ENCODE peak calls at places on chromosomes 13 and 19, in five cellular contexts. T is H54; S is foreskin keratinocyte; L is dermis blood vessel endothelial cell; F is activated effector memory CD4-positive, alpha-beta T cell treated with anti-CD3 and anti-CD28 coated beads, Interleukin-2, amount 50 U/mL, for 16 hours. B is an unnamed sample.

GRCh38 chr19:52922841-52923781 is at the start of gene ZNF888:
- DNase-seq in T (peak), S (peak), L (peak), F (peak), B (peak)

GRCh38 chr13:55087085-55087484 is 2053.6 kb upstream of the PRR20A start:
- DNase-seq in T (no peak), S (no peak), L (no peak), F (no peak), B (no peak)

GRCh38 chr19:996051-996838 is 4.0 kb upstream of the GRIN3B start:
- DNase-seq in T (no peak), S (peak), L (peak), F (peak), B (peak)

GRCh38 chr19:43798546-43799409 is 3.5 kb downstream of the LYPD5 start:
- DNase-seq in T (no peak), S (peak), L (peak), F (peak), B (no peak)

GRCh38 chr13:30079501-30079900 is 227.8 kb downstream of the KATNAL1 start:
- DNase-seq in T (no peak), S (peak), L (no peak), F (no peak), B (no peak)

GRCh38 chr19:4742717-4743646 is 19.3 kb upstream of the DPP9 start:
- DNase-seq in T (no peak), S (no peak), L (no peak), F (no peak), B (no peak)

GRCh38 chr13:48906200-48906599 is 69.5 kb upstream of the FNDC3A start:
- DNase-seq in T (no peak), S (no peak), L (no peak), F (no peak), B (no peak)

GRCh38 chr13:109790951-109791605 is 4.7 kb upstream of the IRS2 start:
- DNase-seq in T (peak), S (no peak), L (peak), F (no peak), B (peak)

GRCh38 chr13:64723735-64724134 is 2506.4 kb downstream of the PCDH9 start:
- DNase-seq in T (peak), S (peak), L (peak), F (no peak), B (peak)

GRCh38 chr19:46378268-46378667 is 31.4 kb downstream of the PPP5C start:
- DNase-seq in T (no peak), S (no peak), L (peak), F (no peak), B (peak)

GRCh38 chr19:28307460-28307859 is 905.5 kb downstream of the UQCRFS1 start:
- DNase-seq in T (no peak), S (no peak), L (no peak), F (no peak), B (no peak)

GRCh38 chr19:11137542-11138384 is 17.8 kb downstream of the SPC24 start:
- DNase-seq in T (peak), S (peak), L (peak), F (peak), B (peak)

GRCh38 chr13:36888645-36889044 is 31.4 kb downstream of the SMAD9 start:
- DNase-seq in T (no peak), S (no peak), L (peak), F (no peak), B (peak)

GRCh38 chr13:81670048-81670447 is 1329.1 kb upstream of the SPRY2 start:
- DNase-seq in T (no peak), S (no peak), L (no peak), F (no peak), B (no peak)

GRCh38 chr13:40568672-40569350 is 97.6 kb downstream of the FOXO1 start:
- DNase-seq in T (no peak), S (no peak), L (peak), F (no peak), B (peak)

GRCh38 chr13:39185326-39185725 is 147.1 kb downstream of the NHLRC3 start:
- DNase-seq in T (no peak), S (peak), L (no peak), F (no peak), B (no peak)

GRCh38 chr13:113559901-113560644 is 24.5 kb upstream of the TFDP1 start:
- DNase-seq in T (no peak), S (no peak), L (no peak), F (peak), B (no peak)

GRCh38 chr13:109255457-109255856 is 530.9 kb downstream of the IRS2 start:
- DNase-seq in T (no peak), S (no peak), L (no peak), F (no peak), B (no peak)

GRCh38 chr19:44799627-44800257 is 9.2 kb upstream of the BCAM start:
- DNase-seq in T (no peak), S (no peak), L (no peak), F (no peak), B (no peak)

GRCh38 chr19:39590265-39590664 is 12.1 kb upstream of the LGALS13 start:
- DNase-seq in T (no peak), S (no peak), L (peak), F (no peak), B (no peak)

GRCh38 chr13:97106323-97106722 is 112.0 kb upstream of the OXGR1 start:
- DNase-seq in T (no peak), S (no peak), L (no peak), F (no peak), B (no peak)

GRCh38 chr13:65914707-65915106 is 1315.4 kb downstream of the PCDH9 start:
- DNase-seq in T (no peak), S (peak), L (peak), F (no peak), B (no peak)

GRCh38 chr13:25170554-25171107 is 1.5 kb downstream of the AMER2 start:
- DNase-seq in T (no peak), S (no peak), L (peak), F (no peak), B (no peak)

GRCh38 chr19:33832633-33833032 is 36.0 kb downstream of the KCTD15 start:
- DNase-seq in T (no peak), S (no peak), L (no peak), F (no peak), B (no peak)

GRCh38 chr13:40116008-40116407 is 460.5 kb downstream of the COG6 start:
- DNase-seq in T (peak), S (peak), L (peak), F (peak), B (peak)

GRCh38 chr13:25186187-25186586 is 14.1 kb upstream of the AMER2 start:
- DNase-seq in T (no peak), S (no peak), L (no peak), F (no peak), B (no peak)

GRCh38 chr13:38386421-38386820 is 36.8 kb downstream of the UFM1 start:
- DNase-seq in T (no peak), S (peak), L (no peak), F (no peak), B (no peak)

GRCh38 chr19:54137913-54138776 is 583 bp downstream of the CNOT3 start:
- DNase-seq in T (peak), S (no peak), L (no peak), F (peak), B (no peak)

GRCh38 chr19:4369888-4370260 is 26.5 kb downstream of the MPND start:
- DNase-seq in T (no peak), S (no peak), L (peak), F (peak), B (no peak)

GRCh38 chr13:111388851-111389500 is 68.5 kb downstream of the TEX29 start:
- DNase-seq in T (no peak), S (no peak), L (no peak), F (peak), B (no peak)

B was measured in dermis microvascular lymphatic vessel endothelial cell.